ENCODE peak calls at places on chromosomes 4 and X, in five cellular contexts. N is hepatic stellate cell; K is MV-4-11; A is psoas muscle; Y is stimulated activated CD4-positive, alpha-beta T cell treated with anti-CD3 and anti-CD28 coated beads, Interleukin-12 subunit alpha, Interleukin-12 subunit beta, amount 100 ng/mL, for 4 hours. O is an unnamed sample.

GRCh38 chr4:113069212-113069892 is 19.9 kb downstream of the ANK2 start:
- DNase-seq in N (no peak), K (peak; percentile 44), A (no peak), Y (no peak), O (no peak)

GRCh38 chr4:114279066-114279465 is 299.6 kb upstream of the ARSJ start:
- DNase-seq in N (no peak), K (no peak), A (no peak), Y (no peak), O (no peak)

GRCh38 chrX:137194164-137194563 is 160.4 kb upstream of the GPR101 start:
- DNase-seq in N (no peak), K (peak; percentile 1), A (no peak), Y (peak; percentile 2), O (no peak)

GRCh38 chrX:42219231-42219630 is 295.9 kb upstream of the CASK start:
- DNase-seq in N (no peak), K (no peak), A (no peak), Y (no peak), O (no peak)

GRCh38 chrX:71607488-71607887 is 10.8 kb downstream of the CXCR3 start:
- DNase-seq in N (no peak), K (no peak), A (no peak), Y (no peak), O (no peak)

GRCh38 chr4:54255881-54256280 is 26.8 kb downstream of the PDGFRA start:
- DNase-seq in N (no peak), K (no peak), A (peak; percentile 30), Y (no peak), O (no peak)

GRCh38 chr4:6280365-6280996 is 10.8 kb downstream of the WFS1 start:
- DNase-seq in N (no peak), K (no peak), A (no peak), Y (no peak), O (no peak)

GRCh38 chr4:101418055-101418454 is 70.7 kb upstream of the PPP3CA start:
- DNase-seq in N (no peak), K (peak; percentile 92), A (no peak), Y (peak; percentile 33), O (no peak)

GRCh38 chrX:16892504-16893362 is 22.6 kb upstream of the RBBP7 start:
- DNase-seq in N (peak; percentile 66), K (peak; percentile 75), A (peak; percentile 44), Y (peak; percentile 26), O (peak; percentile 79)

GRCh38 chr4:149825336-149825735 is 9.7 kb upstream of the IQCM start:
- DNase-seq in N (no peak), K (no peak), A (no peak), Y (no peak), O (no peak)

O was measured in amniotic stem cell.